ENCODE peak calls at places on chromosomes 3 and 15, in seven cellular contexts. One of them, this sample, is unnamed.

GRCh38 chr3:19029837-19030835 is 118.2 kb upstream of the KCNH8 start:
- DNase-seq in ovary: no peak
- DNase-seq in heart left ventricle: no peak
- DNase-seq in RWPE2: no peak
- DNase-seq in HFF-Myc: no peak
- DNase-seq in adrenal gland: no peak
- DNase-seq in AG09319: no peak
- DNase-seq in this sample: no peak

GRCh38 chr3:48595526-48596121 is 495 bp upstream of the COL7A1 start:
- DNase-seq in ovary: peak; percentile 77
- DNase-seq in heart left ventricle: no peak
- DNase-seq in RWPE2: peak; percentile 98
- DNase-seq in AG09319: peak; percentile 59
- DNase-seq in HFF-Myc: peak; percentile 93
- DNase-seq in adrenal gland: peak; percentile 72
- DNase-seq in this sample: peak; percentile 53

GRCh38 chr3:43423142-43423541 is 136.8 kb downstream of the SNRK start:
- DNase-seq in ovary: peak; percentile 24
- DNase-seq in adrenal gland: peak; percentile 75
- DNase-seq in RWPE2: no peak
- DNase-seq in heart left ventricle: peak; percentile 43
- DNase-seq in AG09319: no peak
- DNase-seq in HFF-Myc: no peak
- DNase-seq in this sample: peak; percentile 26

GRCh38 chr15:60585743-60586708 is 107.1 kb upstream of the ICE2 start:
- DNase-seq in RWPE2: no peak
- DNase-seq in adrenal gland: peak; percentile 79
- DNase-seq in heart left ventricle: peak; percentile 45
- DNase-seq in ovary: peak; percentile 37
- DNase-seq in HFF-Myc: peak; percentile 53
- DNase-seq in AG09319: peak; percentile 39
- DNase-seq in this sample: peak; percentile 82

GRCh38 chr15:54347082-54347827 is 369.0 kb downstream of the UNC13C start:
- DNase-seq in adrenal gland: no peak
- DNase-seq in AG09319: no peak
- DNase-seq in RWPE2: no peak
- DNase-seq in heart left ventricle: no peak
- DNase-seq in ovary: no peak
- DNase-seq in HFF-Myc: no peak
- DNase-seq in this sample: no peak

GRCh38 chr15:71002321-71002720 is 109.7 kb downstream of the LRRC49 start:
- DNase-seq in RWPE2: no peak
- DNase-seq in adrenal gland: no peak
- DNase-seq in ovary: no peak
- DNase-seq in AG09319: no peak
- DNase-seq in heart left ventricle: no peak
- DNase-seq in HFF-Myc: no peak
- DNase-seq in this sample: peak; percentile 38

GRCh38 chr3:193946945-193947344 is 189.0 kb upstream of the HES1 start:
- DNase-seq in ovary: no peak
- DNase-seq in RWPE2: no peak
- DNase-seq in AG09319: no peak
- DNase-seq in heart left ventricle: no peak
- DNase-seq in HFF-Myc: no peak
- DNase-seq in adrenal gland: no peak
- DNase-seq in this sample: no peak

GRCh38 chr3:53254810-53255359 is 937 bp downstream of the TKT start:
- DNase-seq in ovary: peak; percentile 74
- DNase-seq in RWPE2: peak; percentile 80
- DNase-seq in adrenal gland: peak; percentile 75
- DNase-seq in AG09319: no peak
- DNase-seq in HFF-Myc: no peak
- DNase-seq in heart left ventricle: peak; percentile 70
- DNase-seq in this sample: peak; percentile 60

GRCh38 chr3:59480486-59480995 is 430.7 kb upstream of the CFAP20DC start:
- DNase-seq in AG09319: peak; percentile 10
- DNase-seq in RWPE2: no peak
- DNase-seq in HFF-Myc: peak; percentile 9
- DNase-seq in adrenal gland: no peak
- DNase-seq in heart left ventricle: no peak
- DNase-seq in ovary: no peak
- DNase-seq in this sample: peak; percentile 26

GRCh38 chr3:49164983-49165720 is 979 bp downstream of the CCDC71 start:
- DNase-seq in heart left ventricle: no peak
- DNase-seq in adrenal gland: no peak
- DNase-seq in AG09319: no peak
- DNase-seq in HFF-Myc: no peak
- DNase-seq in ovary: no peak
- DNase-seq in RWPE2: no peak
- DNase-seq in this sample: no peak

GRCh38 chr3:94311651-94312050 is 248.8 kb downstream of the NSUN3 start:
- DNase-seq in ovary: no peak
- DNase-seq in HFF-Myc: no peak
- DNase-seq in heart left ventricle: no peak
- DNase-seq in RWPE2: no peak
- DNase-seq in adrenal gland: no peak
- DNase-seq in AG09319: no peak
- DNase-seq in this sample: no peak

DNA sequence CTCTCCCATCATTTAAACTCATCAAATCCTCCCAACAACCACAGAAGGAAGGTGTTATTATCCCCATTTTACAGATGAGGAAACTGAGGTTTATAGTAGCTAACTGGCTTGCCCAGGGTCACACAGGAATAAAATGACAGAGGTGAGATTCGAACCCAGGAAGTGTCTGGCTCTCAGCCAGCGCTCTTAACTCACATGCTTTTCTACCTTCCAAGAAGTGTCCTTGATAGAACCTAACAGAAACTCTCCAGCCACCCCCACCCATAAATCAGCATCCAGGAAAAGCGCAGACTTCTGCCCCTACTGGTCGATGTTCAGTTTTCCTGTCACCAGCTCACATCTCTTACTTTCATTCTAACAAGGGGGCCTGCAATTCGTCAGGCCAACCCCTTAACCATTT is 51.7 kb downstream of the SPATA12 start:
- DNase-seq in adrenal gland: peak; percentile 45
- DNase-seq in RWPE2: no peak
- DNase-seq in heart left ventricle: no peak
- DNase-seq in HFF-Myc: no peak
- DNase-seq in ovary: no peak
- DNase-seq in AG09319: no peak
- DNase-seq in this sample: peak; percentile 10
- TF ChIP-seq CTCF in adrenal gland: no peak
- TF ChIP-seq CTCF in RWPE2: peak; percentile 11
- TF ChIP-seq CTCF in heart left ventricle: no peak
- TF ChIP-seq CTCF in HFF-Myc: peak; percentile 30
- TF ChIP-seq CTCF in ovary: no peak
- TF ChIP-seq CTCF in AG09319: peak; percentile 7
- TF ChIP-seq CTCF in this sample: peak; percentile 36

GRCh38 chr15:78708713-78709112 is 67.7 kb upstream of the CHRNB4 start:
- DNase-seq in adrenal gland: no peak
- DNase-seq in heart left ventricle: no peak
- DNase-seq in AG09319: no peak
- DNase-seq in RWPE2: no peak
- DNase-seq in ovary: no peak
- DNase-seq in HFF-Myc: no peak
- DNase-seq in this sample: no peak

GRCh38 chr15:78709263-78709882 is 68.4 kb upstream of the CHRNB4 start:
- DNase-seq in RWPE2: peak; percentile 89
- DNase-seq in adrenal gland: peak; percentile 80
- DNase-seq in AG09319: peak; percentile 2
- DNase-seq in HFF-Myc: no peak
- DNase-seq in heart left ventricle: peak; percentile 67
- DNase-seq in ovary: peak; percentile 70
- DNase-seq in this sample: peak; percentile 34

GRCh38 chr15:78712797-78713515 is 71.9 kb upstream of the CHRNB4 start:
- DNase-seq in heart left ventricle: no peak
- DNase-seq in RWPE2: peak; percentile 42
- DNase-seq in adrenal gland: no peak
- DNase-seq in HFF-Myc: no peak
- DNase-seq in ovary: no peak
- DNase-seq in AG09319: no peak
- DNase-seq in this sample: no peak

GRCh38 chr15:78714890-78715289 is 73.9 kb upstream of the CHRNB4 start:
- DNase-seq in AG09319: no peak
- DNase-seq in RWPE2: peak; percentile 25
- DNase-seq in HFF-Myc: no peak
- DNase-seq in ovary: no peak
- DNase-seq in heart left ventricle: no peak
- DNase-seq in adrenal gland: no peak
- DNase-seq in this sample: peak; percentile 16

GRCh38 chr15:78711638-78712037 is 70.6 kb upstream of the CHRNB4 start:
- DNase-seq in heart left ventricle: no peak
- DNase-seq in HFF-Myc: no peak
- DNase-seq in AG09319: no peak
- DNase-seq in RWPE2: peak; percentile 31
- DNase-seq in adrenal gland: no peak
- DNase-seq in ovary: no peak
- DNase-seq in this sample: no peak
- TF ChIP-seq CTCF in heart left ventricle: no peak
- TF ChIP-seq CTCF in HFF-Myc: no peak
- TF ChIP-seq CTCF in AG09319: no peak
- TF ChIP-seq CTCF in RWPE2: no peak
- TF ChIP-seq CTCF in adrenal gland: no peak
- TF ChIP-seq CTCF in ovary: no peak
- TF ChIP-seq CTCF in this sample: no peak

GRCh38 chr15:33396457-33396856 is 85.7 kb downstream of the RYR3 start:
- DNase-seq in heart left ventricle: no peak
- DNase-seq in RWPE2: no peak
- DNase-seq in ovary: no peak
- DNase-seq in adrenal gland: no peak
- DNase-seq in HFF-Myc: no peak
- DNase-seq in AG09319: no peak
- DNase-seq in this sample: no peak
- TF ChIP-seq CTCF in heart left ventricle: no peak
- TF ChIP-seq CTCF in RWPE2: no peak
- TF ChIP-seq CTCF in ovary: no peak
- TF ChIP-seq CTCF in adrenal gland: no peak
- TF ChIP-seq CTCF in HFF-Myc: no peak
- TF ChIP-seq CTCF in AG09319: no peak
- TF ChIP-seq CTCF in this sample: no peak

DNA sequence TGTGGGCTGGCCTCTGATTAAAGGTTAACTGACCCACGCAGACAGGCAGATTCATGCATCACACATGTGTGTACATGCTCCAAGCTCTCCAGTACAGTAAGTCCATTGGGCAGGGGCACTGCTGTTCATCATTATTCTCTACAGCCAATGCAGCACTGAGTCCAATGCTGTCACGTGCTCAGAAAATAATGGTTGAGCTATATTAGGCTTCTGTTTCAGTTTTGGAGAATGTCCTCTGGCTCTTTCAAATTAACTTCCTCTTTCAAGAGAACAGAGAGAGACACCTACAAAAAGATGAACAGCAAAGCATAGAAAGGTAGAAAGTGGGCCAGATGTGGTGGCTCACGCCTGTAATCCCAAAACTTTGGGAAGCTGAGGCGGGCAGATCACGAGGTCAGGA is 202.6 kb downstream of the MEX3B start:
- DNase-seq in HFF-Myc: no peak
- DNase-seq in AG09319: no peak
- DNase-seq in adrenal gland: no peak
- DNase-seq in RWPE2: no peak
- DNase-seq in ovary: no peak
- DNase-seq in heart left ventricle: no peak
- DNase-seq in this sample: no peak
- TF ChIP-seq CTCF in HFF-Myc: no peak
- TF ChIP-seq CTCF in AG09319: no peak
- TF ChIP-seq CTCF in adrenal gland: no peak
- TF ChIP-seq CTCF in RWPE2: no peak
- TF ChIP-seq CTCF in ovary: no peak
- TF ChIP-seq CTCF in heart left ventricle: no peak
- TF ChIP-seq CTCF in this sample: no peak

GRCh38 chr3:178022599-178022998 is 513.6 kb upstream of the KCNMB2 start:
- DNase-seq in adrenal gland: no peak
- DNase-seq in AG09319: no peak
- DNase-seq in heart left ventricle: no peak
- DNase-seq in RWPE2: no peak
- DNase-seq in ovary: no peak
- DNase-seq in HFF-Myc: peak; percentile 16
- DNase-seq in this sample: peak; percentile 15
- TF ChIP-seq CTCF in adrenal gland: no peak
- TF ChIP-seq CTCF in AG09319: peak; percentile 4
- TF ChIP-seq CTCF in heart left ventricle: no peak
- TF ChIP-seq CTCF in RWPE2: no peak
- TF ChIP-seq CTCF in ovary: no peak
- TF ChIP-seq CTCF in HFF-Myc: no peak
- TF ChIP-seq CTCF in this sample: no peak

GRCh38 chr15:40567111-40567510 is 2.0 kb upstream of the RPUSD2 start:
- DNase-seq in HFF-Myc: no peak
- DNase-seq in AG09319: no peak
- DNase-seq in ovary: no peak
- DNase-seq in adrenal gland: no peak
- DNase-seq in RWPE2: no peak
- DNase-seq in heart left ventricle: no peak
- DNase-seq in this sample: peak; percentile 24
- TF ChIP-seq CTCF in HFF-Myc: peak; percentile 12
- TF ChIP-seq CTCF in AG09319: no peak
- TF ChIP-seq CTCF in ovary: no peak
- TF ChIP-seq CTCF in adrenal gland: no peak
- TF ChIP-seq CTCF in RWPE2: peak; percentile 44
- TF ChIP-seq CTCF in heart left ventricle: no peak
- TF ChIP-seq CTCF in this sample: peak; percentile 37

DNA sequence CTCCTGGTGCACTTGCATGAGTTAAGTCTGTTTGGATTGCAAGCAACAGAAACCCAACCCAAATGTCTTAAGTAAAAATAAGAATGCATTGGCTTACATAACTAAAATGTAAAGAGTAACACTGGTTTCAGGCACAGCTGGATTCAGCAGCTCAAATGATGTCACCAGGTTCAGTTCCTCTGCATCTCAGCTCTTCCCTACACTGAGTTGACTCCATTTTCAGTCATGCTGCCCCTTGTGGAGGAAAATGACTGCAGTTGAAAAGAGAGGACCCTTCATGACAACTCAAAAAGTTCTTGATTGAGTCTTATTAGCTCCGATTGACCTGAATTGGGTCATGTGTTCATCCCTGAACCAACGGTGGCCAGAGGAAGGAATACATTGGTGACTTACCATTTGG is 138.5 kb upstream of the ABI3BP start:
- DNase-seq in HFF-Myc: no peak
- DNase-seq in ovary: no peak
- DNase-seq in AG09319: no peak
- DNase-seq in heart left ventricle: no peak
- DNase-seq in adrenal gland: no peak
- DNase-seq in RWPE2: no peak
- DNase-seq in this sample: no peak
- TF ChIP-seq CTCF in HFF-Myc: peak; percentile 13
- TF ChIP-seq CTCF in ovary: no peak
- TF ChIP-seq CTCF in AG09319: no peak
- TF ChIP-seq CTCF in heart left ventricle: no peak
- TF ChIP-seq CTCF in adrenal gland: no peak
- TF ChIP-seq CTCF in RWPE2: no peak
- TF ChIP-seq CTCF in this sample: no peak